ENCODE peak calls at places on chromosomes 13 and 19, in eight cellular contexts. A, J, E, U, D, K, G and B are unnamed samples.

GRCh38 chr19:33879818-33880575 is 83.3 kb downstream of the KCTD15 start:
- DNase-seq in G (no peak), J (peak), K (no peak), E (no peak), U (no peak), D (peak), A (no peak), B (no peak)

GRCh38 chr19:39307822-39308530 is 11.8 kb downstream of the IFNL1 start:
- DNase-seq in K (no peak), E (no peak), D (no peak), A (no peak), G (no peak), U (no peak), J (no peak), B (no peak)

GRCh38 chr13:51549050-51549449 is 35.2 kb upstream of the WDFY2 start:
- DNase-seq in A (no peak), G (no peak), D (peak), J (peak), E (no peak), U (no peak), K (no peak), B (no peak)

GRCh38 chr19:47713046-47714021 is at the start of gene EHD2:
- DNase-seq in J (peak), A (peak), G (no peak), D (no peak), U (no peak), E (peak), K (no peak), B (peak)

GRCh38 chr19:42497492-42498226 is 30.6 kb downstream of the CEACAM1 start:
- DNase-seq in A (no peak), U (no peak), E (no peak), J (no peak), G (no peak), K (no peak), D (peak), B (no peak)

GRCh38 chr13:30803791-30804190 is 68.4 kb downstream of the ALOX5AP start:
- DNase-seq in D (no peak), U (no peak), A (no peak), K (no peak), E (no peak), J (no peak), G (no peak), B (no peak)

GRCh38 chr19:33048806-33049676 is 15.6 kb downstream of the RHPN2 start:
- DNase-seq in K (no peak), A (no peak), E (no peak), D (no peak), U (no peak), J (no peak), G (no peak), B (no peak)

GRCh38 chr19:50486823-50487515 is 10.3 kb upstream of the GARIN5A start:
- DNase-seq in K (no peak), J (peak), E (no peak), G (no peak), U (no peak), D (peak), A (peak), B (peak)

GRCh38 chr19:36041831-36042230 is 9.2 kb upstream of the CLIP3 start:
- DNase-seq in K (no peak), G (no peak), D (no peak), U (no peak), E (no peak), A (peak), J (peak), B (no peak)

GRCh38 chr19:16588089-16588823 is 16.0 kb upstream of the SLC35E1 start:
- DNase-seq in A (peak), J (no peak), G (no peak), K (peak), E (peak), D (peak), U (no peak), B (peak)

GRCh38 chr19:55212447-55212846 is 3.1 kb upstream of the PTPRH start:
- DNase-seq in K (no peak), E (no peak), D (peak), J (no peak), A (no peak), U (no peak), G (no peak), B (no peak)

GRCh38 chr13:80444240-80445015 is 103.5 kb upstream of the SPRY2 start:
- DNase-seq in E (no peak), J (no peak), K (no peak), A (no peak), D (no peak), U (no peak), G (no peak), B (no peak)

GRCh38 chr13:108220042-108220441 is 1.9 kb downstream of the ABHD13 start:
- DNase-seq in D (peak), K (no peak), U (peak), J (peak), A (no peak), E (no peak), G (no peak), B (peak)

GRCh38 chr13:31320946-31321345 is 121.2 kb downstream of the B3GLCT start:
- DNase-seq in E (no peak), D (no peak), J (no peak), K (no peak), U (no peak), G (no peak), A (no peak), B (no peak)

GRCh38 chr13:28327761-28328607 is 166.9 kb downstream of the FLT1 start:
- DNase-seq in G (no peak), A (no peak), E (no peak), J (no peak), K (peak), U (no peak), D (no peak), B (no peak)

GRCh38 chr19:56191115-56191514 is 6.5 kb downstream of the ZSCAN5B start:
- DNase-seq in U (no peak), D (no peak), K (no peak), G (no peak), E (no peak), J (no peak), A (no peak), B (no peak)

GRCh38 chr19:37551123-37551993 is 43.2 kb downstream of the ZNF571 start:
- DNase-seq in K (peak), G (no peak), U (no peak), E (no peak), J (no peak), D (peak), A (no peak), B (peak)

GRCh38 chr13:49561064-49561410 is 24.3 kb downstream of the RCBTB1 start:
- DNase-seq in U (no peak), D (no peak), A (no peak), K (no peak), J (no peak), E (no peak), G (no peak), B (no peak)

GRCh38 chr13:52599853-52600603 is 42.2 kb upstream of the HNRNPA1L2 start:
- DNase-seq in A (peak), K (peak), G (no peak), E (peak), J (peak), U (peak), D (peak), B (no peak)

GRCh38 chr13:64529874-64530485 is 2700.2 kb downstream of the PCDH9 start:
- DNase-seq in J (peak), G (no peak), U (no peak), A (no peak), E (no peak), D (peak), K (peak), B (no peak)

GRCh38 chr19:17205237-17206140 is 9.7 kb upstream of the USE1 start:
- DNase-seq in G (no peak), U (peak), J (peak), D (peak), K (peak), A (peak), E (peak), B (peak)

GRCh38 chr19:38252935-38253691 is 3.1 kb downstream of the PPP1R14A start:
- DNase-seq in U (no peak), A (no peak), D (no peak), K (no peak), G (no peak), J (no peak), E (peak), B (no peak)

GRCh38 chr19:33988601-33989000 is 183.7 kb upstream of the LSM14A start:
- DNase-seq in G (no peak), E (no peak), K (no peak), D (no peak), U (no peak), J (no peak), A (no peak), B (no peak)

GRCh38 chr13:19085876-19086275 is 95.7 kb downstream of the TUBA3C start:
- DNase-seq in K (no peak), A (no peak), U (no peak), E (no peak), J (no peak), G (no peak), D (no peak), B (no peak)

GRCh38 chr19:45763691-45764294 is 5.3 kb downstream of the SIX5 start:
- DNase-seq in K (no peak), U (no peak), D (no peak), A (no peak), E (no peak), J (no peak), G (no peak), B (no peak)

GRCh38 chr19:14519860-14520407 is 1.7 kb upstream of the DNAJB1 start:
- DNase-seq in U (no peak), D (no peak), E (no peak), A (peak), J (no peak), K (no peak), G (no peak), B (no peak)

GRCh38 chr19:33332248-33332647 is 29.9 kb upstream of the CEBPA start:
- DNase-seq in J (no peak), A (no peak), K (no peak), E (no peak), U (no peak), D (no peak), G (no peak), B (no peak)

GRCh38 chr19:16381756-16382401 is 57.3 kb downstream of the KLF2 start:
- DNase-seq in D (no peak), A (peak), U (no peak), G (no peak), J (peak), E (no peak), K (no peak), B (no peak)

GRCh38 chr19:670609-671075 is 5.5 kb upstream of the FSTL3 start:
- DNase-seq in U (no peak), G (no peak), J (no peak), A (no peak), E (no peak), K (peak), D (no peak), B (no peak)

GRCh38 chr13:88345171-88345847 is 674.1 kb downstream of the SLITRK5 start:
- DNase-seq in U (no peak), D (no peak), G (no peak), J (no peak), K (no peak), A (no peak), E (no peak), B (no peak)

GRCh38 chr13:99614465-99614885 is 113.2 kb downstream of the TM9SF2 start:
- DNase-seq in J (no peak), A (peak), U (no peak), K (peak), E (no peak), G (no peak), D (peak), B (no peak)

GRCh38 chr19:24033308-24033961 is 53.6 kb upstream of the ZNF254 start:
- DNase-seq in D (peak), J (peak), E (peak), G (peak), K (peak), U (peak), A (peak), B (peak)

GRCh38 chr13:24693862-24694471 is 13.8 kb downstream of the ATP12A start:
- DNase-seq in G (no peak), D (peak), J (peak), A (peak), E (no peak), U (peak), K (peak), B (peak)

GRCh38 chr19:44512326-44513298 is 12.3 kb upstream of the ZNF180 start:
- DNase-seq in U (peak), K (peak), G (no peak), E (no peak), J (no peak), D (peak), A (peak), B (no peak)

GRCh38 chr19:2648528-2648937 is 54.0 kb downstream of the GNG7 start:
- DNase-seq in J (peak), D (peak), A (peak), E (peak), K (peak), G (no peak), U (peak), B (peak)

GRCh38 chr19:5059191-5059579 is 90.3 kb downstream of the KDM4B start:
- DNase-seq in K (no peak), G (no peak), E (no peak), D (no peak), U (no peak), A (no peak), J (no peak), B (no peak)

GRCh38 chr19:32129141-32129540 is 216.3 kb upstream of the ZNF507 start:
- DNase-seq in K (no peak), U (no peak), J (no peak), G (no peak), A (no peak), E (no peak), D (no peak), B (no peak)